ENCODE peak calls at places on chromosomes 11 and 22, in eight cellular contexts. One of them, this sample, is unnamed.

GRCh38 chr22:38524434-38524833 is 18.3 kb upstream of the DDX17 start:
- DNase-seq in left lung: no peak
- DNase-seq in psoas muscle: no peak
- DNase-seq in gastrocnemius medialis: no peak
- DNase-seq in neural progenitor cell: no peak
- DNase-seq in mesendoderm: no peak
- DNase-seq in aorta: no peak
- DNase-seq in thoracic aorta: no peak
- DNase-seq in this sample: no peak

GRCh38 chr22:45413368-45414211 is at the start of the genes RIBC2 and SMC1B:
- DNase-seq in left lung: peak; percentile 84
- DNase-seq in psoas muscle: peak; percentile 84
- DNase-seq in gastrocnemius medialis: no peak
- DNase-seq in neural progenitor cell: peak; percentile 92
- DNase-seq in mesendoderm: peak; percentile 96
- DNase-seq in aorta: peak; percentile 93
- DNase-seq in thoracic aorta: no peak
- DNase-seq in this sample: peak; percentile 85

GRCh38 chr11:56705784-56706396 is 7.0 kb downstream of the OR9G1 start:
- DNase-seq in left lung: no peak
- DNase-seq in psoas muscle: no peak
- DNase-seq in gastrocnemius medialis: no peak
- DNase-seq in neural progenitor cell: no peak
- DNase-seq in mesendoderm: no peak
- DNase-seq in aorta: no peak
- DNase-seq in thoracic aorta: no peak
- DNase-seq in this sample: no peak

GRCh38 chr11:2120359-2121100 is 18.7 kb downstream of the IGF2 start:
- DNase-seq in left lung: peak; percentile 57
- DNase-seq in psoas muscle: peak; percentile 31
- DNase-seq in gastrocnemius medialis: no peak
- DNase-seq in neural progenitor cell: no peak
- DNase-seq in mesendoderm: peak; percentile 88
- DNase-seq in aorta: peak; percentile 39
- DNase-seq in thoracic aorta: no peak
- DNase-seq in this sample: no peak

GRCh38 chr11:40306938-40307548 is 1152.4 kb downstream of the LRRC4C start:
- DNase-seq in left lung: no peak
- DNase-seq in psoas muscle: no peak
- DNase-seq in gastrocnemius medialis: no peak
- DNase-seq in neural progenitor cell: peak; percentile 65
- DNase-seq in mesendoderm: peak; percentile 54
- DNase-seq in aorta: no peak
- DNase-seq in thoracic aorta: no peak
- DNase-seq in this sample: no peak

GRCh38 chr11:78742430-78742829 is 167.8 kb upstream of the NARS2 start:
- DNase-seq in left lung: no peak
- DNase-seq in psoas muscle: peak; percentile 74
- DNase-seq in gastrocnemius medialis: peak; percentile 65
- DNase-seq in neural progenitor cell: no peak
- DNase-seq in mesendoderm: no peak
- DNase-seq in aorta: peak; percentile 80
- DNase-seq in thoracic aorta: peak; percentile 14
- DNase-seq in this sample: peak; percentile 74

GRCh38 chr22:28799125-28799833 is 1.1 kb downstream of the XBP1 start:
- DNase-seq in left lung: no peak
- DNase-seq in psoas muscle: peak; percentile 80
- DNase-seq in gastrocnemius medialis: peak; percentile 82
- DNase-seq in neural progenitor cell: peak; percentile 32
- DNase-seq in mesendoderm: peak; percentile 74
- DNase-seq in aorta: no peak
- DNase-seq in thoracic aorta: peak; percentile 31
- DNase-seq in this sample: peak; percentile 60

GRCh38 chr11:121321614-121322243 is 29.2 kb downstream of the SC5D start:
- DNase-seq in left lung: no peak
- DNase-seq in psoas muscle: no peak
- DNase-seq in gastrocnemius medialis: no peak
- DNase-seq in neural progenitor cell: peak; percentile 61
- DNase-seq in mesendoderm: peak; percentile 79
- DNase-seq in aorta: no peak
- DNase-seq in thoracic aorta: no peak
- DNase-seq in this sample: no peak

GRCh38 chr11:119474682-119475596 is 52.0 kb upstream of the THY1 start:
- DNase-seq in left lung: no peak
- DNase-seq in psoas muscle: peak; percentile 72
- DNase-seq in gastrocnemius medialis: peak; percentile 53
- DNase-seq in neural progenitor cell: peak; percentile 86
- DNase-seq in mesendoderm: peak; percentile 84
- DNase-seq in aorta: no peak
- DNase-seq in thoracic aorta: peak; percentile 23
- DNase-seq in this sample: no peak

GRCh38 chr11:23364076-23364475 is 503.8 kb upstream of the CCDC179 start:
- DNase-seq in left lung: no peak
- DNase-seq in psoas muscle: no peak
- DNase-seq in gastrocnemius medialis: no peak
- DNase-seq in neural progenitor cell: no peak
- DNase-seq in mesendoderm: no peak
- DNase-seq in aorta: no peak
- DNase-seq in thoracic aorta: no peak
- DNase-seq in this sample: no peak

GRCh38 chr22:45107671-45108070 is 56.1 kb upstream of the NUP50 start:
- DNase-seq in left lung: peak; percentile 71
- DNase-seq in psoas muscle: no peak
- DNase-seq in gastrocnemius medialis: no peak
- DNase-seq in neural progenitor cell: no peak
- DNase-seq in mesendoderm: no peak
- DNase-seq in aorta: no peak
- DNase-seq in thoracic aorta: no peak
- DNase-seq in this sample: no peak

GRCh38 chr11:130448039-130448415 is 418 bp upstream of the ADAMTS15 start:
- DNase-seq in left lung: no peak
- DNase-seq in psoas muscle: no peak
- DNase-seq in gastrocnemius medialis: no peak
- DNase-seq in neural progenitor cell: no peak
- DNase-seq in mesendoderm: no peak
- DNase-seq in aorta: no peak
- DNase-seq in thoracic aorta: no peak
- DNase-seq in this sample: no peak
- H3K4me3 ChIP-seq in left lung: no peak overlapping the region
- H3K4me3 ChIP-seq in psoas muscle: peak overlapping the region; percentile 70
- H3K4me3 ChIP-seq in gastrocnemius medialis: peak overlapping the region; percentile 68
- H3K4me3 ChIP-seq in neural progenitor cell: peak overlapping the region; percentile 61
- H3K4me3 ChIP-seq in mesendoderm: no peak overlapping the region
- H3K4me3 ChIP-seq in aorta: peak overlapping the region; percentile 52
- H3K4me3 ChIP-seq in thoracic aorta: peak overlapping the region; percentile 77
- H3K4me3 ChIP-seq in this sample: peak overlapping the region; percentile 65

DNA sequence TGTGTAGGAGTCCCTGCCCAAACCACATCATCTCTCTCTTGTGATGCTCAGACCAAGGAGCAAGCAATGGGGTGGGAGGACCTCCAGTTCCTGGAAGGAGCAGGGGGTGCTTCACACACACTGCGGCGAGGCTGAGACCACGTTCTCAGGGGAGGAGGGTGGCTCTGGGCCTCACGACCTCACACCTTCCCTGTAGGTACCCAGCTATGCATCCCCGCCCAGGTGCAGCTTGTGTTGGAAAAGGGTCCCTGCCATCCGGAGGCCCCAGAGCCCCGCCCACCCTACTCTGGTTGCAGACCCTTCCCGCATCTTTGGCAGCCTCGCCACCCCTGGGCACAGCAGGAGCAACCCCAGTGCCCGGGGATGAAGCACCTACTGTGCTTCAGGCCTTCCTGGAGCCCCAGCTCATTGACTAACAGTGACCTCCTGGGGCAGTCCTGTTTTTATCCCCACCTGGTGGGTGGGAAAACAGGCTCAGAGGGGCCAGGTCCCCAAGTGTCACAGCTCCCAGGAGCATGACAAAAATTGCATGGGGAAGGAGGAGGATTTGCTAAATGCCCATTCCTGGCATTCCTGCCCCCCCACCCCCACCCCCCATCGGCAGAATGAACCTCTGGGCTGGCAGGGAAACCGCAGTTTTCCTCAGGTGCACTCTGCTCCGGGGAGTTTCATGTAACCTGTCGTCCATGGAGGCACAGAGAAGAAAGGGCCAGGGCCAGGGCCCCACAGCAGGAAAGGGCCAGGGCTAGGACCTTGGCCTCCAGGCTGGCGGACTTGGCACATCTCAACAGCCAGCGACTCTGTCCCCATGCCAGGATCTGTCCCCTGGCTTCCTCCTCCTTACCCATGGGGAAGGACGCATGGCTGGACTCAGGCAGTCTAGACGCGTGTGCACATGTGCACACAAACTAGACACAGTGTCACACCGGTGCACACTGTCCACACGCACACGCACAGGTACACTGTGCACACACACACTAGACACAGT is 81.0 kb downstream of the IGLL1 start:
- DNase-seq in left lung: peak; percentile 57
- DNase-seq in psoas muscle: peak; percentile 49
- DNase-seq in gastrocnemius medialis: no peak
- DNase-seq in neural progenitor cell: no peak
- DNase-seq in mesendoderm: no peak
- DNase-seq in aorta: peak; percentile 55
- DNase-seq in thoracic aorta: no peak
- DNase-seq in this sample: peak; percentile 20
- H3K4me1 ChIP-seq in left lung: no peaks in the 10 kb centered on the region
- H3K4me1 ChIP-seq in psoas muscle: no peaks in the 10 kb centered on the region
- H3K4me1 ChIP-seq in gastrocnemius medialis: no peaks in the 10 kb centered on the region
- H3K4me1 ChIP-seq in neural progenitor cell: peaks cover 7% of the 10 kb centered on the region
- H3K4me1 ChIP-seq in mesendoderm: peaks cover 7% of the 10 kb centered on the region
- H3K4me1 ChIP-seq in aorta: no peaks in the 10 kb centered on the region
- H3K4me1 ChIP-seq in thoracic aorta: peaks cover 3% of the 10 kb centered on the region
- H3K4me1 ChIP-seq in this sample: no peaks in the 10 kb centered on the region

GRCh38 chr11:72041364-72042058 is 38.8 kb downstream of the NUMA1 start:
- DNase-seq in left lung: peak; percentile 85
- DNase-seq in psoas muscle: peak; percentile 92
- DNase-seq in gastrocnemius medialis: peak; percentile 85
- DNase-seq in neural progenitor cell: peak; percentile 92
- DNase-seq in mesendoderm: peak; percentile 54
- DNase-seq in aorta: peak; percentile 85
- DNase-seq in thoracic aorta: peak; percentile 17
- DNase-seq in this sample: peak; percentile 79

GRCh38 chr11:72039108-72039850 is 40.6 kb downstream of the IL18BP start:
- DNase-seq in left lung: no peak
- DNase-seq in psoas muscle: no peak
- DNase-seq in gastrocnemius medialis: peak; percentile 40
- DNase-seq in neural progenitor cell: no peak
- DNase-seq in mesendoderm: no peak
- DNase-seq in aorta: no peak
- DNase-seq in thoracic aorta: no peak
- DNase-seq in this sample: peak; percentile 80

GRCh38 chr11:72040497-72041363 is 39.6 kb downstream of the NUMA1 start:
- DNase-seq in left lung: peak; percentile 95
- DNase-seq in psoas muscle: peak; percentile 97
- DNase-seq in gastrocnemius medialis: peak; percentile 94
- DNase-seq in neural progenitor cell: peak; percentile 91
- DNase-seq in mesendoderm: peak; percentile 87
- DNase-seq in aorta: peak; percentile 98
- DNase-seq in thoracic aorta: peak; percentile 76
- DNase-seq in this sample: peak; percentile 95

GRCh38 chr11:72038491-72038890 is 39.8 kb downstream of the IL18BP start:
- DNase-seq in left lung: no peak
- DNase-seq in psoas muscle: peak; percentile 83
- DNase-seq in gastrocnemius medialis: peak; percentile 85
- DNase-seq in neural progenitor cell: no peak
- DNase-seq in mesendoderm: no peak
- DNase-seq in aorta: peak; percentile 78
- DNase-seq in thoracic aorta: no peak
- DNase-seq in this sample: no peak

GRCh38 chr11:72042059-72042425 is 38.3 kb downstream of the NUMA1 start:
- DNase-seq in left lung: no peak
- DNase-seq in psoas muscle: no peak
- DNase-seq in gastrocnemius medialis: no peak
- DNase-seq in neural progenitor cell: no peak
- DNase-seq in mesendoderm: no peak
- DNase-seq in aorta: no peak
- DNase-seq in thoracic aorta: no peak
- DNase-seq in this sample: no peak
- H3K4me3 ChIP-seq in left lung: peak overlapping the region; percentile 35
- H3K4me3 ChIP-seq in psoas muscle: peak overlapping the region; percentile 86
- H3K4me3 ChIP-seq in gastrocnemius medialis: peak overlapping the region; percentile 83
- H3K4me3 ChIP-seq in neural progenitor cell: peak overlapping the region; percentile 54
- H3K4me3 ChIP-seq in mesendoderm: no peak overlapping the region
- H3K4me3 ChIP-seq in aorta: peak overlapping the region; percentile 30
- H3K4me3 ChIP-seq in thoracic aorta: peak overlapping the region; percentile 75
- H3K4me3 ChIP-seq in this sample: peak overlapping the region; percentile 57

GRCh38 chr11:64244966-64245365 is 1.8 kb downstream of the PPP1R14B start:
- DNase-seq in left lung: peak; percentile 57
- DNase-seq in psoas muscle: no peak
- DNase-seq in gastrocnemius medialis: no peak
- DNase-seq in neural progenitor cell: no peak
- DNase-seq in mesendoderm: no peak
- DNase-seq in aorta: no peak
- DNase-seq in thoracic aorta: no peak
- DNase-seq in this sample: no peak

GRCh38 chr11:64246874-64247728 is at the start of gene PPP1R14B:
- DNase-seq in left lung: peak; percentile 96
- DNase-seq in psoas muscle: peak; percentile 94
- DNase-seq in gastrocnemius medialis: peak; percentile 86
- DNase-seq in neural progenitor cell: peak; percentile 95
- DNase-seq in mesendoderm: peak; percentile 96
- DNase-seq in aorta: peak; percentile 97
- DNase-seq in thoracic aorta: peak; percentile 58
- DNase-seq in this sample: peak; percentile 92

GRCh38 chr11:64245401-64245796 is 1.3 kb downstream of the PPP1R14B start:
- DNase-seq in left lung: peak; percentile 80
- DNase-seq in psoas muscle: peak; percentile 89
- DNase-seq in gastrocnemius medialis: peak; percentile 84
- DNase-seq in neural progenitor cell: no peak
- DNase-seq in mesendoderm: no peak
- DNase-seq in aorta: peak; percentile 89
- DNase-seq in thoracic aorta: no peak
- DNase-seq in this sample: no peak

GRCh38 chr11:64244107-64244506 is 2.6 kb downstream of the PPP1R14B start:
- DNase-seq in left lung: no peak
- DNase-seq in psoas muscle: no peak
- DNase-seq in gastrocnemius medialis: no peak
- DNase-seq in neural progenitor cell: no peak
- DNase-seq in mesendoderm: no peak
- DNase-seq in aorta: no peak
- DNase-seq in thoracic aorta: no peak
- DNase-seq in this sample: no peak

DNA sequence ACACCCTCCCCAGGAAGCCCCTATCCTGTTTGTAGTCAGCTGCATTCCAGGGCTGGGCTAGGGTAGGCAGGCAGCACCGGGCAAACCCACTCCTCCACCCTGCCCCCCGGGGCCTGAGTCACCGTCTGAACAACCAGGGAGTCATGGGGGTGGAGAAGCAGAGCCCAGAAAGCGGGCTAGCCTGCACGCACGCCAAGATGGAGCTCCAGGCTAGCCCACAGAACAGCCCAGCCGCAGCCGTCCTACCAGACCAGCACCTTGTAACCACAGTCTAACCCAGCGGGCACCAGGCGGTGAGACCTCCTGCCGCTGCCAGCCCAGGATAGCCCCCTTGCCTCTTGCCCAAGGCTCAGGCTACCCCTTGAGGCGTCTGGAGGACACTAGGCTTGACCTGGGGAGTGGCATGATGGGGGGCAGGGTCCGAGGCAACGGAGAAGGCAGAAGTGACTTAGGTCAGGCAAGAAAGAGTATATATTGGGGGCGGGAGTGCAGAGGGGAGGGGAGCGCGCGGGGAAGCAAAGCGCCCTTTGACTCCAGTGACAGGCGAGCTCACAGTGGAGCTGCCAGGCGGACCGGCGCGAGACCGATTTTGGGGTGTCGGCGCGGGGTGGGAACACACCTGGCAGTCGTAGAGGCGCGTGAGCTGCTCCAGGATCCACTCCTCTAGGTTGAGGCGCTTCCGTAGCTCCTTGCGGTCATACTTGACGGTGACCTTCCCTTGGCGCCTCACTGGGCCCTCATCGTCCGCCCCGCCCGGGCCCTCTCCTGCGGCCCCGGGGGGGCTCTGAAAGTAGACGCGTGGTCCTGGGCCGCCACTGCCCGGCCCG is 733 bp downstream of the PPP1R14B start:
- DNase-seq in left lung: peak; percentile 89
- DNase-seq in psoas muscle: peak; percentile 94
- DNase-seq in gastrocnemius medialis: peak; percentile 92
- DNase-seq in neural progenitor cell: peak; percentile 44
- DNase-seq in mesendoderm: peak; percentile 91
- DNase-seq in aorta: peak; percentile 96
- DNase-seq in thoracic aorta: peak; percentile 69
- DNase-seq in this sample: peak; percentile 76
- H3K4me1 ChIP-seq in left lung: peaks cover 18% of the 10 kb centered on the region
- H3K4me1 ChIP-seq in psoas muscle: peaks cover 34% of the 10 kb centered on the region
- H3K4me1 ChIP-seq in gastrocnemius medialis: peaks cover 45% of the 10 kb centered on the region
- H3K4me1 ChIP-seq in neural progenitor cell: peaks cover 33% of the 10 kb centered on the region
- H3K4me1 ChIP-seq in mesendoderm: peaks cover 12% of the 10 kb centered on the region
- H3K4me1 ChIP-seq in aorta: no peaks in the 10 kb centered on the region
- H3K4me1 ChIP-seq in thoracic aorta: peaks cover 44% of the 10 kb centered on the region
- H3K4me1 ChIP-seq in this sample: peaks cover 41% of the 10 kb centered on the region